ENCODE peak calls at places on chromosomes 5 and 9, in eight cellular contexts. O is right lobe of liver, V is Peyer's patch, U is esophagus squamous epithelium, D is tibial nerve, P is IMR-90, C is body of pancreas, Z is endothelial cell of umbilical vein. H is an unnamed sample. For H3K4me1, the result is how much of the 10 kb centered on the place peaks cover.

GRCh38 chr9:34334337-34334824 is 5.0 kb downstream of the NUDT2 start:
- DNase-seq in D (no peak), O (no peak), V (no peak), U (no peak), C (peak), P (peak), Z (no peak), H (no peak)

GRCh38 chr5:75951716-75952115 is 131.5 kb upstream of the SV2C start:
- DNase-seq in Z (no peak), D (no peak), O (no peak), C (no peak), V (no peak), U (no peak), P (no peak), H (no peak)

GRCh38 chr5:134100283-134101011 is 14.0 kb upstream of the TCF7 start:
- DNase-seq in D (no peak), P (peak), V (peak), C (no peak), Z (no peak), U (no peak), O (no peak), H (no peak)

GRCh38 chr5:141856030-141856790 is 22.0 kb downstream of the PCDH1 start:
- DNase-seq in C (no peak), D (no peak), P (no peak), U (no peak), O (no peak), Z (no peak), V (no peak), H (no peak)

GRCh38 chr5:147234825-147235635 is at the start of gene STK32A:
- DNase-seq in O (no peak), V (no peak), Z (peak), P (no peak), D (peak), C (peak), U (no peak), H (peak)

GRCh38 chr5:149268928-149269557 is 2.6 kb upstream of the AFAP1L1 start:
- DNase-seq in P (peak), U (no peak), V (no peak), O (no peak), D (no peak), C (no peak), Z (peak), H (no peak)

GRCh38 chr9:23492126-23493002 is 333.7 kb downstream of the ELAVL2 start:
- DNase-seq in P (peak), V (no peak), D (no peak), Z (peak), O (no peak), C (no peak), U (no peak), H (no peak)

GRCh38 chr5:63963080-63963735 is 963 bp upstream of the HTR1A start:
- DNase-seq in V (no peak), U (no peak), O (no peak), C (peak), D (peak), P (peak), Z (peak), H (peak)

GRCh38 chr9:112050544-112051475 is 124.3 kb downstream of the SUSD1 start:
- DNase-seq in D (peak), P (peak), C (peak), O (no peak), Z (peak), V (peak), U (no peak), H (peak)

GRCh38 chr9:105500108-105500766 is 52.4 kb downstream of the FSD1L start:
- DNase-seq in D (no peak), C (no peak), P (peak), V (no peak), O (no peak), Z (no peak), U (no peak), H (no peak)

GRCh38 chr5:103942587-103943186 is 380.1 kb upstream of the NUDT12 start:
- DNase-seq in C (no peak), V (no peak), D (no peak), Z (no peak), P (no peak), U (no peak), O (no peak), H (no peak)

GRCh38 chr5:141811287-141812155 is 66.7 kb downstream of the PCDH1 start:
- DNase-seq in P (no peak), C (peak), U (no peak), Z (no peak), D (no peak), V (peak), O (no peak), H (no peak)

GRCh38 chr9:109166771-109167601 is at the start of gene FRRS1L:
- DNase-seq in O (no peak), Z (no peak), V (no peak), D (no peak), P (no peak), C (peak), U (no peak), H (peak)

GRCh38 chr5:139964266-139964993 is 78.7 kb downstream of the NRG2 start:
- DNase-seq in P (no peak), Z (no peak), V (no peak), D (no peak), O (no peak), U (no peak), C (no peak), H (no peak)

GRCh38 chr5:94613583-94613982 is 4.8 kb downstream of the KIAA0825 start:
- DNase-seq in O (no peak), P (peak), V (no peak), U (no peak), D (no peak), Z (peak), C (no peak), H (no peak)

GRCh38 chr5:95993261-95993660 is 31.6 kb upstream of the ELL2 start:
- DNase-seq in O (no peak), Z (no peak), P (no peak), U (no peak), D (no peak), V (no peak), C (no peak), H (no peak)

GRCh38 chr9:121450241-121450640 is 49.4 kb downstream of the GGTA1 start:
- DNase-seq in D (no peak), U (no peak), V (no peak), C (no peak), Z (no peak), P (no peak), O (no peak), H (no peak)

GRCh38 chr5:89034588-89034987 is 151.6 kb upstream of the MEF2C start:
- DNase-seq in C (no peak), O (no peak), P (peak), D (no peak), U (no peak), V (no peak), Z (no peak), H (no peak)

GRCh38 chr5:2640717-2641116 is 110.8 kb downstream of the IRX2 start:
- DNase-seq in P (no peak), O (no peak), U (no peak), C (no peak), D (no peak), V (no peak), Z (no peak), H (no peak)

GRCh38 chr9:93899609-93900435 is 55.3 kb downstream of the BARX1 start:
- DNase-seq in Z (no peak), V (peak), D (no peak), P (no peak), C (no peak), O (peak), U (no peak), H (peak)

GRCh38 chr9:75457474-75458011 is 369.2 kb downstream of the OSTF1 start:
- DNase-seq in Z (no peak), C (no peak), O (no peak), V (no peak), P (no peak), U (no peak), D (no peak), H (no peak)
- H3K4me3 ChIP-seq in Z (no peak), C (no peak), O (no peak), V (no peak), P (no peak), U (no peak), D (no peak), H (no peak)

DNA sequence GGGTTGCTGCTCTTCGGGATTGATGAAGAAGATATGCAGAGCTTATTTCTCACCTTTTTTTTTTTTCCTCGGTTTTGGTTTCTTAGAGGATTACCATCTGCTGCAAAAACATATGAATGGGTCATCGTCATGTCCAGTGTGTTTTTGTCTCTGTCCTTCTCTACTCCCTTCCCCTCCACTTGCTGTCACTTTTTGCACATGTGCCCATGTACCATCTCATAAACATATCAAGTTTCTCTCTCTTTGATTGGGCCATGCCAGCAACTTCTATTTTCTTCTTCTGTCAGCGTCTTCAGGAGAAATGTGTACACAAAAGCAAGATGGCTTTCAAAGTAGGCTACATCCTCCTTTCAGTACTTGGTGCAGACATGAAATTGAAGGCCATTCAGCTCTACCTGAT is 57.1 kb downstream of the ZNF462 start:
- DNase-seq in O (no peak), U (no peak), Z (no peak), V (no peak), P (no peak), D (no peak), C (no peak), H (no peak)
- H3K4me1 ChIP-seq in O (under half), U (half or more), Z (under half), V (under half), P (under half), D (under half), C (under half), H (under half)

DNA sequence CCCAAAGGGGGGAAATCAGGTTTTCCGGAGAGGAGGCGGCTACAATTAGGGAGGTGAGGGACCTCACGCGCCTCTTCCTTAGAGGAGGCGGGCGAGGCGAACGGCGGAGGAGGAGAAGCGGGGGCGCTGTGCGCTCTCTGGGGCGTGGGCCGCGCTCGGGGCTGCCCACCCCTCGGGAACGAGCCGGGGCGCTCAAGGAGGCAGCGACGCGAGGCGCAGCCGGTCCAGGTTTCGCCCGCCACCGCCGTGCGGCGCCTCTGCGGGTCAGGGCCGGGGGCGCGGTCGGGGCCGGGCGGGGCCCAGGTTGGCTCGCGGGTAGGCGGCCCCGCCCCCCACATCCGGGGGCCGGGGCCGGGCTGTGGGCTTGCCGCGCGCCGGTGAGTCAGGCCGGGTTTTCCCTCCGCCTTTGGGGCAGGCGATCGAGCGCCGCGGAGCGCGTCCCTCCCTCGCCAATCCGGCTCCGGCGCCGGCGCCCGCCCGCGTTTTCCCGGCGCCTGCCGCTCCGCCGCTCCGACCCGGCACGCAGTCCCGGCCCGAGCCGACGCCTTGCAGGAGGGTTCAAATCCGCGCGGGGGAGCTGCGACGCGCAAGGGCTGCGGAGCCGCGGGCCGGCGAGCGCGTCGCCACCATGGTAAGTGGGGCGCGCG is at the start of gene N4BP3:
- DNase-seq in P (peak), V (peak), D (no peak), U (no peak), O (no peak), Z (peak), C (peak), H (peak)
- TF ChIP-seq POLR2A in P (no peak), V (no peak), D (no peak), U (peak), O (peak), Z (no peak), C (no peak), H (no peak)

GRCh38 chr5:156328766-156329165 is 1.8 kb downstream of the SGCD start:
- DNase-seq in O (no peak), V (no peak), U (no peak), D (no peak), C (no peak), Z (no peak), P (no peak), H (no peak)

GRCh38 chr5:156329197-156329611 is 2.2 kb downstream of the SGCD start:
- DNase-seq in C (no peak), P (no peak), U (no peak), V (no peak), O (no peak), Z (no peak), D (no peak), H (no peak)

GRCh38 chr5:156326718-156327259 is at the start of gene SGCD:
- DNase-seq in O (no peak), P (peak), V (peak), C (peak), Z (peak), U (no peak), D (peak), H (peak)

GRCh38 chr5:156327306-156327705 is 342 bp downstream of the SGCD start:
- DNase-seq in U (no peak), D (no peak), V (no peak), C (no peak), Z (no peak), O (no peak), P (no peak), H (no peak)

GRCh38 chr5:156328176-156328575 is 1.2 kb downstream of the SGCD start:
- DNase-seq in Z (no peak), D (no peak), P (peak), U (no peak), O (no peak), C (no peak), V (no peak), H (no peak)
- H3K4me3 ChIP-seq in Z (no peak), D (no peak), P (peak), U (peak), O (no peak), C (no peak), V (no peak), H (peak)

H was measured in ovary.